ENCODE peak calls at places on chromosomes 4 and X, in eight cellular contexts. F, B, A, N, I, U, X and O are unnamed samples.

GRCh38 chr4:80221161-80221560 is 23.9 kb downstream of the PRDM8 start:
- DNase-seq in I (no peak), A (no peak), B (no peak), X (no peak), F (no peak), U (peak), N (peak), O (no peak)

GRCh38 chr4:176409627-176410026 is 89.9 kb downstream of the SPCS3 start:
- DNase-seq in B (no peak), N (no peak), F (no peak), U (no peak), A (no peak), I (no peak), X (no peak), O (no peak)

GRCh38 chr4:158835456-158836369 is 66.9 kb downstream of the FNIP2 start:
- DNase-seq in X (no peak), I (no peak), A (no peak), F (no peak), B (no peak), N (no peak), U (no peak), O (no peak)

GRCh38 chr4:73856518-73856917 is 3.4 kb downstream of the PF4V1 start:
- DNase-seq in I (no peak), A (no peak), U (no peak), X (no peak), F (no peak), B (no peak), N (peak), O (no peak)

GRCh38 chrX:41265615-41266014 is 68.3 kb upstream of the DDX3X start:
- DNase-seq in X (no peak), U (no peak), N (peak), B (no peak), A (no peak), I (no peak), F (peak), O (no peak)

GRCh38 chr4:183182873-183183725 is 84.0 kb downstream of the WWC2 start:
- DNase-seq in F (peak), U (no peak), B (no peak), X (no peak), I (no peak), A (no peak), N (peak), O (no peak)

GRCh38 chr4:81454498-81454897 is 17.2 kb downstream of the RASGEF1B start:
- DNase-seq in F (peak), U (no peak), B (no peak), N (no peak), X (no peak), A (no peak), I (no peak), O (no peak)

GRCh38 chr4:77579406-77580076 is 26.1 kb upstream of the CXCL13 start:
- DNase-seq in F (no peak), B (no peak), I (no peak), N (peak), A (no peak), U (no peak), X (no peak), O (no peak)

GRCh38 chr4:157121396-157121795 is 45.4 kb downstream of the GLRB start:
- DNase-seq in F (no peak), A (no peak), B (no peak), X (no peak), U (no peak), N (no peak), I (no peak), O (no peak)